ENCODE peak calls at places on chromosomes 2 and 18, in four cellular contexts. U is immature natural killer cell, K is fibroblast of lung, P is AG09319. O is an unnamed sample.
A peak's percentile ranks its signal among the peaks of the same experiment; 100 is the strongest.

GRCh38 chr2:210586381-210586780 is 30.0 kb downstream of the CPS1 start:
- DNase-seq in U (no peak), K (peak; percentile 33), P (no peak), O (no peak)

GRCh38 chr2:164621761-164622105 is 451 bp upstream of the GRB14 start:
- DNase-seq in U (no peak), K (no peak), P (no peak), O (no peak)

GRCh38 chr2:208025037-208025813 is at the start of gene PLEKHM3:
- DNase-seq in U (peak; percentile 77), K (peak; percentile 88), P (peak; percentile 69), O (no peak)

GRCh38 chr2:81097361-81097760 is 792.8 kb upstream of the LRRTM1 start:
- DNase-seq in U (no peak), K (no peak), P (no peak), O (no peak)

GRCh38 chr18:52465391-52465790 is 125.4 kb downstream of the DCC start:
- DNase-seq in U (no peak), K (no peak), P (no peak), O (no peak)

GRCh38 chr2:159921752-159922404 is 123.9 kb upstream of the CD302 start:
- DNase-seq in U (peak; percentile 50), K (peak; percentile 54), P (no peak), O (no peak)

GRCh38 chr2:85680707-85681353 is 12.8 kb upstream of the SFTPB start:
- DNase-seq in U (no peak), K (no peak), P (no peak), O (no peak)

GRCh38 chr2:219272995-219273394 is 6.2 kb upstream of the DNAJB2 start:
- DNase-seq in U (no peak), K (no peak), P (no peak), O (no peak)

GRCh38 chr2:9191044-9191481 is 15.5 kb upstream of the ASAP2 start:
- DNase-seq in U (no peak), K (peak; percentile 98), P (peak; percentile 85), O (peak; percentile 76)

GRCh38 chr18:6605115-6605869 is 124.2 kb upstream of the ARHGAP28 start:
- DNase-seq in U (no peak), K (no peak), P (no peak), O (no peak)

GRCh38 chr2:237564526-237565131 is 1.7 kb upstream of the PRLH start:
- DNase-seq in U (no peak), K (no peak), P (no peak), O (no peak)

GRCh38 chr2:170354409-170354808 is 176.5 kb downstream of the MYO3B start:
- DNase-seq in U (no peak), K (no peak), P (no peak), O (no peak)

GRCh38 chr2:119795309-119796303 is 35.9 kb downstream of the PTPN4 start:
- DNase-seq in U (no peak), K (no peak), P (no peak), O (no peak)

GRCh38 chr2:98297817-98298684 is 48.2 kb upstream of the CNGA3 start:
- DNase-seq in U (no peak), K (no peak), P (no peak), O (no peak)

GRCh38 chr2:109185338-109185737 is 56.3 kb downstream of the SH3RF3 start:
- DNase-seq in U (no peak), K (peak; percentile 82), P (no peak), O (peak; percentile 60)

GRCh38 chr2:187037310-187037709 is 188.3 kb upstream of the ZSWIM2 start:
- DNase-seq in U (no peak), K (peak; percentile 8), P (no peak), O (no peak)

GRCh38 chr2:68770271-68771111 is 35.9 kb downstream of the ARHGAP25 start:
- DNase-seq in U (peak; percentile 36), K (peak; percentile 56), P (no peak), O (no peak)

O was measured in BJ.